ENCODE peak calls at places on chromosomes 2 and 18, in four cellular contexts. H is HepG2, O is K562, L is WTC11. X is an unnamed sample.

GRCh38 chr2:204010611-204011560 is 74.3 kb downstream of the ICOS start:
- DNase-seq in H (no peak), O (no peak), L (no peak), X (no peak)

GRCh38 chr2:174235680-174236079 is 12.7 kb downstream of the OLA1 start:
- DNase-seq in H (no peak), O (no peak), L (no peak), X (no peak)

GRCh38 chr2:121825003-121825950 is 69.8 kb downstream of the TSN start:
- DNase-seq in H (no peak), O (no peak), L (peak), X (no peak)

GRCh38 chr2:135373702-135374101 is 157.3 kb downstream of the ZRANB3 start:
- DNase-seq in H (no peak), O (no peak), L (no peak), X (no peak)

GRCh38 chr2:126877861-126878565 is 20.7 kb upstream of the TEX51 start:
- DNase-seq in H (no peak), O (no peak), L (no peak), X (no peak)

GRCh38 chr2:217752714-217753459 is 249.9 kb downstream of the TNS1 start:
- DNase-seq in H (no peak), O (no peak), L (no peak), X (no peak)

GRCh38 chr2:150167711-150168110 is 319.8 kb downstream of the RND3 start:
- DNase-seq in H (no peak), O (peak), L (no peak), X (no peak)

GRCh38 chr2:169141713-169142352 is 72.5 kb downstream of the DHRS9 start:
- DNase-seq in H (peak), O (peak), L (peak), X (peak)

GRCh38 chr2:52995439-52995838 is 772.2 kb upstream of the CHAC2 start:
- DNase-seq in H (no peak), O (no peak), L (no peak), X (no peak)

GRCh38 chr2:168608796-168609195 is 152.7 kb downstream of the CERS6 start:
- DNase-seq in H (no peak), O (no peak), L (no peak), X (no peak)

GRCh38 chr2:20599001-20599600 is 51.8 kb downstream of the HS1BP3 start:
- DNase-seq in H (no peak), O (no peak), L (no peak), X (no peak)

GRCh38 chr2:3662239-3662638 is 4.2 kb downstream of the ALLC start:
- DNase-seq in H (no peak), O (no peak), L (no peak), X (no peak)

GRCh38 chr2:207311316-207312005 is 145.7 kb upstream of the KLF7 start:
- DNase-seq in H (peak), O (peak), L (no peak), X (no peak)

DNA sequence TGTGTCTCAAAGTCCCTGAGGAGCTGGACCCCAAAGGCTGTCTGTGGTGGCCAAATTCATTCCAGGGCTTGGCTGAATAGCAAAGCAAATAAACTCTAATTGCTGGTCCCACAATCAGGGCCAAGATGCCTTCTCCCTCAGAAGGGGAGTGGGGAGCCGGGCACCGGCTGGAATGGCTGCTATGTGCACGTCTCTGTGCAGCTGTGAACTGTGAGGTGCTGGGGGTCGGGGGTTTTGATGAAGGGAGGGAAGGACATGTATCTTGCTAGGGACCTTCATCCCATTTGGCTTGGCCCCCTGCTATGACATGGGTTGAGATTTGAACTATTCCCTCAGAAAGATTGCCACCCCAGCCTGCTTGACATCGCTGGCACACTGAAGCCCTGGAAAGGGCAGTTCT is 60.4 kb downstream of the CIB4 start:
- DNase-seq in H (no peak), O (no peak), L (peak), X (no peak)
- TF ChIP-seq ELF4 in H (no peak), O (no peak), L (no peak), X (no peak)

GRCh38 chr18:48919547-48919946 is 31.2 kb downstream of the SMAD7 start:
- DNase-seq in H (no peak), O (no peak), L (no peak), X (no peak)

GRCh38 chr18:48915621-48916425 is 34.9 kb downstream of the SMAD7 start:
- DNase-seq in H (no peak), O (no peak), L (no peak), X (no peak)

GRCh38 chr18:48917579-48918101 is 33.1 kb downstream of the SMAD7 start:
- DNase-seq in H (no peak), O (peak), L (peak), X (no peak)

GRCh38 chr18:48918660-48919415 is 31.9 kb downstream of the SMAD7 start:
- DNase-seq in H (no peak), O (no peak), L (peak), X (no peak)

DNA sequence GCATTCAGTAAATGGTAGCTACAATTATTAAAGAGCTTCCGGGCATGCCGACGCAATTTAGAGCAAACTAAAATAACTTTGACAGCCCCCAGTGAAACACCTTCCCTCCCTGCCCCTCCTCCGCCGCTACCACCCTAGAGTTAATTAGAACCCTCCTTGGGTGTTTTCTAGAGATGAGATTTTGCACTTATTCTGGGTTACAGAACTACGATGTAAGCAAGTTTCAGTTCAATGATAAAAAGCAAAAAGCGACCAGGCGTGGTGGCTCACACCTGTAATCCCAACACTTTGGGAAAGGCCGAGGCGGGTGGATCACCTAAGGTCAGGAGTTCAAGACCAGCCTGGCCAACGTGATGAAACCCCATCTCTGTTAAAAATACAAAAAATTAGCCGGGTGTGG is 32.6 kb downstream of the SMAD7 start:
- DNase-seq in H (no peak), O (no peak), L (peak), X (no peak)
- TF ChIP-seq ELF4 in H (no peak), O (no peak), L (no peak), X (no peak)

GRCh38 chr2:54834721-54835120 is 111.3 kb downstream of the EML6 start:
- DNase-seq in H (no peak), O (no peak), L (no peak), X (no peak)

GRCh38 chr2:54838585-54839035 is 115.1 kb downstream of the EML6 start:
- DNase-seq in H (peak), O (peak), L (peak), X (peak)

GRCh38 chr2:54840559-54840958 is 117.1 kb downstream of the EML6 start:
- DNase-seq in H (no peak), O (no peak), L (no peak), X (no peak)

GRCh38 chr2:54839526-54840255 is 116.2 kb downstream of the EML6 start:
- DNase-seq in H (no peak), O (no peak), L (no peak), X (no peak)

DNA sequence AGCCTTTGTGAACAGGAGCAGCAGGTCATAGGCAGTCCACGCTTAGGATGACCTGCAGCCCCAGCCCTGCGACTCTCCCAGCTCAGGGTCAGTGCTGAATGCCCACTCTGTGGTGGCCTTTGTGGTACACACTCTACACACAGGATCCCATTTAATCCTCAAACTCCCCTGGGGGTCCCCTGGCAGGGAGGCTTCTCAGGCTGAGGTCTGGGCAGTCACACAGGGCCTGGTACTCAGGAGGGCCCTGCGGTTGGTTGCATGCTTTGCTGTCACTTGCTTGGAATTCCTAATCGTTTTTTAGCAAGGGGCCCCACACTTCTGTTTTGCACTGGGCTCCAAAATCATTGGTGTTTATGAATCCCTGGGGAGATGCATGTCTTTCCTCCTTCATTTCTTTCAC is 113.0 kb downstream of the EML6 start:
- DNase-seq in H (no peak), O (no peak), L (no peak), X (no peak)
- TF ChIP-seq ELF4 in H (no peak), O (no peak), L (no peak), X (no peak)

DNA sequence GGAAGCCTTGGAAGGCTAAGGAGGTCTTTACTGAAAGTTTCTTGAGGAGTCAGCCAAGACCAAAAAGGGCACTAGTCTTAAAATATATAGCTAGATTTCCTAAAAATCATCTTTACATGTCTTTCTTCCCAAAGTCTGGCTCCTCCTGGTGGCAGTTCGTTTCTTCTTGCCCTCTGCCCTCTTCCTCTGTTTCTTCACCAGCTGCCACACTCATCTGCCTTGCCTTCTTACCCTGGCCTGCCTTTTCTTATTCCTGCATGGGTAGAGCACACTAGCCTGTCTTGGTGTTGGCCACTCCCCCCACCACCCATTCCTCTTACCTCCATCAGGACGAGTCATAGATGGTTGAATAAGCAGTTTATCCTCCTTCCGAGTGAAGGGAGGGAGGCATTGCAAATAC is 129.8 kb downstream of the RAPGEF4 start:
- DNase-seq in H (no peak), O (no peak), L (no peak), X (no peak)
- TF ChIP-seq ELF4 in H (no peak), O (no peak), L (no peak), X (no peak)

DNA sequence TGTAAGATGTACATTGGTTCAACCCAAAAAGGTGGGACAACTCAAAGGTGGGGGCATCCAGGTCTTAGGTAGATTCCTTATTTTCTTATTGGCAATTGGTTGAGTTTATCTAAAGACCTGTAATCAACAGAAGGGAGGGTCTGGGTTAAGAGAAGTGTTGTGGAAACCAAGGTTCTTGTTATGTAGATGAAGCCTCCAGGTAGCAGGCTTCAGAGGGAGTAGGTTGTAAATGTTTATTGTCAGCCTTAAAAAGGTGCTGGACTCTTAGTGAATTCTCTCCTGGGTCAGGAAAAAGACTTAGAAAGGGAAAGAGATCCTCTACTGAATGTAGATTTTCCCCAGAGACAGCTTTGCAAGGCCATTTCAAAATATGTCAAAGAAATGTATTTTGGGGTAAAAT is 125.3 kb upstream of the NDUFV2 start:
- DNase-seq in H (no peak), O (no peak), L (no peak), X (no peak)
- TF ChIP-seq ELF4 in H (no peak), O (no peak), L (no peak), X (no peak)

DNA sequence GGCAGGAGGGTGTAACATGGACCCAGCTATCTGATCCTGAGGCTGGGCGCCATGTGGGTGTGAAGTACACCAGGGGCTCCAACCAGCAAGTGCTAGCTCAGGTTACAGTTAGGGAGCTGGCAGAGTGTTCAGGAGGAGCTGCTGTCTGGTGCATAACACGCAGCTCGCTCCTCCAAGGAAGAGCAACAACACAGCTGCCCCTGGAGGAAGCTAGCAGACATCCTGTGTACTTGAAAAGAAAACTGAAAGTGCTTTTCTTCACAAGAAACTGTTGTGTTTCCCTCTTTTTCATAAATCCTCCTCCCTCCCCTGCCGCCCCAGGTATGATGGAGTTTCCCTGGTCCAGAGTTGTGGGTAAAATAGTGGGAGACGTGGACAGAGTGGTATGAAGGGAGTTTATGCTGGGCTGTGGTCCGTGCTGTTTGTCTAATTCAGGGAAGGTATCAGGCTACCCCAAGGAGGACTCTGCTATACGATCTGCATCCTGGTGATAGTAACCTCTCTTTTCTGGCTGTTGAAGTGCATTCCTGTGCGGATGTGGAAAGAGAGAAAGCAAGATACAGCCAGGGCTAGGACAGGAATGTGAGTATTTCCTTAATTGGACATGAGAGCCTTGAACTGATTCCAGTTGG is 6.1 kb upstream of the LBH start:
- DNase-seq in H (no peak), O (no peak), L (no peak), X (no peak)
- TF ChIP-seq ELF4 in H (no peak), O (no peak), L (no peak), X (no peak)